ENCODE peak calls at places on chromosome 1, in four cellular contexts. S is lower leg skin, G is neural crest cell, Y is fibroblast of lung. P is an unnamed sample.
A peak's percentile ranks its signal among the peaks of the same experiment; 100 is the strongest.

GRCh38 chr1:3030663-3031381 is 9.6 kb downstream of the ACTRT2 start:
- DNase-seq in S (peak; percentile 80), G (no peak), Y (no peak), P (no peak)

GRCh38 chr1:3631865-3632264 is 7.0 kb downstream of the TPRG1L start:
- DNase-seq in S (no peak), G (no peak), Y (no peak), P (no peak)

GRCh38 chr1:176791911-176792310 is 328.9 kb downstream of the PAPPA2 start:
- DNase-seq in S (no peak), G (no peak), Y (no peak), P (no peak)

GRCh38 chr1:74343191-74343590 is 108.0 kb downstream of the TNNI3K start:
- DNase-seq in S (no peak), G (no peak), Y (no peak), P (no peak)

GRCh38 chr1:17441265-17441992 is 2.0 kb upstream of the RCC2 start:
- DNase-seq in S (no peak), G (no peak), Y (peak; percentile 82), P (peak; percentile 49)

GRCh38 chr1:181397841-181398240 is 85.5 kb upstream of the CACNA1E start:
- DNase-seq in S (no peak), G (no peak), Y (no peak), P (no peak)

GRCh38 chr1:117803318-117803717 is 126.1 kb downstream of the GDAP2 start:
- DNase-seq in S (no peak), G (no peak), Y (peak; percentile 28), P (no peak)

GRCh38 chr1:64302971-64303370 is 99.5 kb downstream of the UBE2U start:
- DNase-seq in S (no peak), G (no peak), Y (peak; percentile 37), P (no peak)

GRCh38 chr1:118945460-118945859 is 42.7 kb downstream of the TBX15 start:
- DNase-seq in S (no peak), G (no peak), Y (no peak), P (no peak)

GRCh38 chr1:205318231-205318991 is 3.1 kb downstream of the NUAK2 start:
- DNase-seq in S (no peak), G (no peak), Y (no peak), P (no peak)

GRCh38 chr1:7069888-7070287 is 284.6 kb downstream of the CAMTA1 start:
- DNase-seq in S (no peak), G (peak; percentile 21), Y (no peak), P (peak; percentile 1)

GRCh38 chr1:183033205-183033604 is 10.0 kb downstream of the LAMC1 start:
- DNase-seq in S (no peak), G (no peak), Y (no peak), P (no peak)

GRCh38 chr1:200275415-200275814 is 134.4 kb downstream of the ZNF281 start:
- DNase-seq in S (no peak), G (no peak), Y (no peak), P (no peak)

GRCh38 chr1:109895720-109896504 is 14.7 kb upstream of the CSF1 start:
- DNase-seq in S (no peak), G (peak; percentile 35), Y (peak; percentile 58), P (peak; percentile 86)

GRCh38 chr1:179840107-179840506 is 37.5 kb downstream of the TOR1AIP2 start:
- DNase-seq in S (no peak), G (no peak), Y (no peak), P (no peak)

GRCh38 chr1:117857434-117857833 is 72.0 kb downstream of the GDAP2 start:
- DNase-seq in S (no peak), G (no peak), Y (no peak), P (peak; percentile 17)

GRCh38 chr1:159012495-159012894 is 2.8 kb downstream of the IFI16 start:
- DNase-seq in S (no peak), G (no peak), Y (peak; percentile 37), P (no peak)

GRCh38 chr1:7678491-7679158 is 92.5 kb upstream of the VAMP3 start:
- DNase-seq in S (no peak), G (no peak), Y (no peak), P (no peak)

GRCh38 chr1:245493029-245493428 is 338.2 kb downstream of the KIF26B start:
- DNase-seq in S (no peak), G (no peak), Y (no peak), P (no peak)

GRCh38 chr1:203327684-203328457 is 22.6 kb downstream of the BTG2 start:
- DNase-seq in S (peak; percentile 92), G (peak; percentile 31), Y (peak; percentile 64), P (peak; percentile 53)

GRCh38 chr1:154752273-154753030 is 117.6 kb downstream of the KCNN3 start:
- DNase-seq in S (peak; percentile 34), G (no peak), Y (no peak), P (no peak)
- TF ChIP-seq CTCF in S (no peak), G (peak; percentile 27), Y (no peak), P (peak; percentile 9)

DNA sequence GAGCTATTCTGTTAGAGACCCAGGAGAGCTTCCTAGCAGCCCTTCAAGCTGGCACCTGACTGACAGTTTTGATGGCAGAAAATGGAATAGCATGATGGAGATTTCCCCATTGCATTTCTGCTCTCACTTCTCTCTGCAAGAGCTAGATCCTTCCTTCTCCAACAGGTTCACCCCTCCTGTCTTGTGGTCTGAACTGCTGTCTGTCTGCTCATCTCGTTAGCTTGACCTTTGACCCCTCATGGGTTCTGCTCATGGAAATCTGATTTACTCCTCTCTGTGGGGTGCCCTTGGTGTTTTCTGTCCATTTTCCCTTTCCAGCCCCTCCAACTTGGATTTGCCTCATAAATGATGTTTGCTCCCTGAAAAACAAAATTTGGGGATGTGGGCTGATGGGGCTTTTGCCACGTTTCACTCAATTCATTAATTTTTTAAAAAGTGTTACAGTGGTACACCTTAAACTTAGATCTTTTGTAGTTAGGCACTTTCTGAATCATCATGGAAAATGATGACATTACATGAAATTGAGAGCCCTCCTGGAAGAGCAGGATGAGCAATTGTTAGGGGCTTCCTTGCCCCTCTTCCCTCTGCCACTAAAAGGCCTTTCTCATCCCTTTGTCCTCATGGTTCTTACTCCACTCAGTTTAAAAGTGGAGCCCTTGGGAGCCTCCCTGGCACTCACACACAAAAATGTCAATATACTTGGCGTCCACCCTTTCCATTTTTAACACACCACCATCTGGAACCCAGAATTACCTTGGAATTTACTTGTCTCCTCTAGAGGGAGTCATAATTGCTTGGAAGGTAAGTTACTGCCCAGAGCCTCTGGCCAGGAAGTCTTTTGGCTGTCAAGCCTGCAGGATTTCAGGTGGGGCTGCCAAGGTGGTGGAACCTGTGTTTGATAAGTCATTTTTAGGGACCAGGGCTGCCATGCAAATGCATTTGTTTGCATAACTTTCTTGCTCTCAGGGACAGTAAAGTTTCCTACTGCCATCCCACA is 31.9 kb upstream of the IL19 start:
- DNase-seq in S (peak; percentile 77), G (no peak), Y (peak; percentile 39), P (peak; percentile 42)
- TF ChIP-seq CTCF in S (no peak), G (peak; percentile 54), Y (peak; percentile 26), P (peak; percentile 55)

DNA sequence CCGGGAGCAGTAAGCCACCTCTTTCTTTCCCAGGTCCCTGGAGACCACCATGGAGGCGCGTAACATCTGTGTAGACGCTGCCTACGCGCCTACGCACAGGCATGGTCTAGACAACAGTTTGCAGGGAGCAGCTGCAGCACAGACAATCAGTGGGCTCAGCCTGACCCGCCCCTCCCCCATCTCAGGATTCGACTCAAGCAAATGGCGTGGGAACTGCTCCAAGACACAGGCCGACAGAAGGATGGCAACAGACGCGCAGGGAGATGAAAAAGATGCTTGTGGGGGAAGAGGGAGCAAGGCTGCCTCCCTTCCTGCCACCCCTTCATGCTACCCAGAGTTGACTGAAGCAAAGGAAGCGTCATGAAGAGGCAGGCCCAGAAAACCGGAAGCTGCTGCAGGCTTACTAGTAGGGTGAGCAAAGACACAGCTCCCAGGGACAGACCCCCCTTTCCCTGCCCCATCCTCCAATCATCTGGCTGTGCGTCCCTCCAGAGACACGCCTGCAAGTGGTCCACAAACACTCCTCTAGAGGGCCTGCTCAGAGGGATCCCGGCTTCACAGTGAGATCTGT is 19.5 kb downstream of the STK40 start:
- DNase-seq in S (no peak), G (peak; percentile 47), Y (peak; percentile 55), P (peak; percentile 80)
- TF ChIP-seq CTCF in S (no peak), G (no peak), Y (no peak), P (peak; percentile 16)

GRCh38 chr1:187264995-187265602 is 436.4 kb downstream of the PLA2G4A start:
- DNase-seq in S (no peak), G (peak; percentile 18), Y (peak; percentile 73), P (peak; percentile 59)
- TF ChIP-seq CTCF in S (no peak), G (peak; percentile 81), Y (no peak), P (peak; percentile 42)

GRCh38 chr1:167463055-167463454 is 55.3 kb downstream of the CD247 start:
- DNase-seq in S (no peak), G (no peak), Y (no peak), P (no peak)
- TF ChIP-seq CTCF in S (no peak), G (no peak), Y (no peak), P (no peak)

GRCh38 chr1:13805431-13805830 is 105.4 kb downstream of the PRDM2 start:
- DNase-seq in S (no peak), G (no peak), Y (no peak), P (no peak)

GRCh38 chr1:13808729-13809131 is 108.7 kb downstream of the PRDM2 start:
- DNase-seq in S (no peak), G (no peak), Y (peak; percentile 41), P (peak; percentile 55)

GRCh38 chr1:13806108-13806507 is 106.1 kb downstream of the PRDM2 start:
- DNase-seq in S (no peak), G (no peak), Y (no peak), P (no peak)

GRCh38 chr1:13809461-13810159 is 109.6 kb downstream of the PRDM2 start:
- DNase-seq in S (no peak), G (no peak), Y (no peak), P (no peak)

GRCh38 chr1:13807213-13807612 is 107.2 kb downstream of the PRDM2 start:
- DNase-seq in S (no peak), G (peak; percentile 43), Y (peak; percentile 27), P (peak; percentile 28)
- TF ChIP-seq CTCF in S (no peak), G (peak; percentile 54), Y (no peak), P (peak; percentile 47)

GRCh38 chr1:66282343-66282852 is 251.6 kb upstream of the SGIP1 start:
- DNase-seq in S (no peak), G (no peak), Y (peak; percentile 59), P (peak; percentile 91)
- TF ChIP-seq CTCF in S (no peak), G (no peak), Y (no peak), P (peak; percentile 20)

DNA sequence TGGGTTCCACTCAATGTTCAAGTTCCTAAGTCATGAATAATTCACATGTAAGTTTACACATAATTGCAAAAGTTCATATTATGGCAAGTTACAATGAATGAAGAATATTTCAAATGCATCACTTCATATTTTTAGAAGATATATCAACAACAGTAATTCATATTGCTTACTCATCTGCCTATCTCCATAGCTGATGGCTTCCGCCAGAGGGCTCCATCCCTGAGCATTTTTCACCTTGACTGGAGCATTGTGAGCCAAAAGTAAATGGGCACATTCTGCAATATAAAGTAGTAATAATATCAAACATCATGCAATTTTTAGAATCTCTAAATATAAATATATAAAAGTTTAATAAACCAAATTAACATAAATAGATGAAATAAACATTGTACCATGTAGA is 29.8 kb downstream of the ANKRD13C start:
- DNase-seq in S (no peak), G (no peak), Y (no peak), P (no peak)
- TF ChIP-seq CTCF in S (no peak), G (no peak), Y (no peak), P (no peak)